ENCODE peak calls at places on chromosome 9, in four cellular contexts. Z is H1, E is HCT116, J is K562. A is an unnamed sample.

GRCh38 chr9:106869458-106869857 is 6.5 kb downstream of the ZNF462 start:
- DNase-seq in Z (no peak), E (no peak), J (no peak), A (peak; percentile 73)

GRCh38 chr9:28999057-28999456 is 1425.8 kb upstream of the C9orf72 start:
- DNase-seq in Z (no peak), E (no peak), J (no peak), A (no peak)

GRCh38 chr9:32581512-32582143 is 8.7 kb upstream of the NDUFB6 start:
- DNase-seq in Z (peak; percentile 49), E (peak; percentile 71), J (peak; percentile 25), A (peak; percentile 73)

GRCh38 chr9:103364753-103365152 is 369.6 kb downstream of the CYLC2 start:
- DNase-seq in Z (no peak), E (no peak), J (no peak), A (no peak)

GRCh38 chr9:113138760-113139159 is 12.0 kb upstream of the SLC31A2 start:
- DNase-seq in Z (no peak), E (no peak), J (no peak), A (no peak)

GRCh38 chr9:134268308-134268724 is 57.9 kb upstream of the RXRA start:
- DNase-seq in Z (no peak), E (no peak), J (no peak), A (no peak)

GRCh38 chr9:90921104-90921503 is 119.5 kb downstream of the SYK start:
- DNase-seq in Z (no peak), E (no peak), J (no peak), A (no peak)

GRCh38 chr9:133113928-133114351 is 7.1 kb downstream of the RALGDS start:
- DNase-seq in Z (no peak), E (no peak), J (no peak), A (no peak)

GRCh38 chr9:10251490-10251889 is 361.3 kb downstream of the PTPRD start:
- DNase-seq in Z (no peak), E (no peak), J (no peak), A (no peak)

GRCh38 chr9:91847576-91847975 is 102.5 kb downstream of the ROR2 start:
- DNase-seq in Z (no peak), E (no peak), J (no peak), A (no peak)

GRCh38 chr9:116087751-116088194 is 65.8 kb upstream of the PAPPA start:
- DNase-seq in Z (no peak), E (no peak), J (no peak), A (no peak)

GRCh38 chr9:122374885-122375420 is 4.1 kb downstream of the PTGS1 start:
- DNase-seq in Z (no peak), E (no peak), J (peak; percentile 83), A (peak; percentile 46)

GRCh38 chr9:119252671-119253299 is 116.5 kb downstream of the BRINP1 start:
- DNase-seq in Z (no peak), E (no peak), J (no peak), A (no peak)

DNA sequence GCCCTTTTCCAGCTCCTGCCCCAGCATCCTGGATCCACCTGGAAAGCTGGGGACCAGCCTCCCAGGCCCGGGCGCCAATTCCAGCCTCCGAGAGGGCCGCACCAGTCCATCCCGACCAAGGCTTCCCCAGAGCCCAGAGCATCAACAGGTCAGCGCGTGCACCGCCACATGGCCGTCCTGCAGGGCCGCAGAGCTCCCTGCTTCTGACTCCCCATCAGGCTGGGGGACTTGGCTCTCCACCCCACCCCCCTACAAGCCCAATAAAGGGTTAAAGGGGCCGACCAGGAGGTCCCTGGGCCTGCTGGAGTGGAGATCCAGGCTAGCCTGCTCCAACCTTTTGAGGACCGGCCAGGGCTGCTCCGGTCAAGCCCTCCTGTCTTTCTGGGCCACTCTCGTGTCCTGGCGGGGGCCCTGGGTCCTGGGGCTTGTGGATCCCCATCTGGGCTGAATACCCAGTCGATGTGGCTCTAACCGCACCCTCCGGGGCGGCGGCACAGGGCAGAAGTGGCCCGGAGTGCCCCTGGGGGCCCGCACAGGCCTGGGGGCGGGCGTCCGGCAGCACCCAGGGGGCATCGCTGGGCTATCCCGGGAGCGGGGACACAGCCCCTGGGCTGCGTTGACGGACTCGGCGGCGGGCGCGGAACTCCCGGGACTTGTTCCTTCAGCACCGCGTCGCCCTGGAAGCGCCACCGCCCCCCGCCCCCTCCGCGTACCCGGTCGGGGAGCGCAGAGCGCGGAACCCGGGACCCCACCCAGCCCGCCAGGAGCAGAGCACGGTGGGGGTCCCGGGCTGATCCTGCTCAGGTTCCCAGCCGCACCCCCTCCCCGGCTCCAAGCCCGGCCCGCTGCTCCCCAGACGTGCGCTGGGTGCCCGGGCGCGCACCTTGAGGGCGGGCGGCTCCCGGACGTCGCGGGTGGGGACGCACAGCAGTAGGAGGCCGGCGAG is 590 bp downstream of the ENTPD2 start:
- DNase-seq in Z (no peak), E (no peak), J (no peak), A (no peak)
- TF ChIP-seq EZH2 in Z (peak; percentile 73), E (no peak), J (no peak), A (peak; percentile 97)

GRCh38 chr9:70049672-70050271 is 6.1 kb downstream of the MAMDC2 start:
- DNase-seq in Z (peak; percentile 37), E (no peak), J (no peak), A (no peak)
- TF ChIP-seq POLR2A in Z (no peak), E (no peak), J (no peak), A (no peak)

GRCh38 chr9:93097496-93098205 is 1.6 kb downstream of the CARD19 start:
- DNase-seq in Z (no peak), E (no peak), J (no peak), A (peak; percentile 15)
- TF ChIP-seq EZH2 in Z (no peak), E (no peak), J (no peak), A (no peak)

GRCh38 chr9:89477811-89478583 is 19.9 kb downstream of the SEMA4D start:
- DNase-seq in Z (no peak), E (no peak), J (no peak), A (peak; percentile 95)

GRCh38 chr9:89481161-89481915 is 16.6 kb downstream of the SEMA4D start:
- DNase-seq in Z (no peak), E (no peak), J (no peak), A (no peak)

GRCh38 chr9:89477395-89477794 is 20.5 kb downstream of the SEMA4D start:
- DNase-seq in Z (no peak), E (no peak), J (no peak), A (no peak)

GRCh38 chr9:89476546-89476945 is 21.4 kb downstream of the SEMA4D start:
- DNase-seq in Z (no peak), E (no peak), J (no peak), A (no peak)

DNA sequence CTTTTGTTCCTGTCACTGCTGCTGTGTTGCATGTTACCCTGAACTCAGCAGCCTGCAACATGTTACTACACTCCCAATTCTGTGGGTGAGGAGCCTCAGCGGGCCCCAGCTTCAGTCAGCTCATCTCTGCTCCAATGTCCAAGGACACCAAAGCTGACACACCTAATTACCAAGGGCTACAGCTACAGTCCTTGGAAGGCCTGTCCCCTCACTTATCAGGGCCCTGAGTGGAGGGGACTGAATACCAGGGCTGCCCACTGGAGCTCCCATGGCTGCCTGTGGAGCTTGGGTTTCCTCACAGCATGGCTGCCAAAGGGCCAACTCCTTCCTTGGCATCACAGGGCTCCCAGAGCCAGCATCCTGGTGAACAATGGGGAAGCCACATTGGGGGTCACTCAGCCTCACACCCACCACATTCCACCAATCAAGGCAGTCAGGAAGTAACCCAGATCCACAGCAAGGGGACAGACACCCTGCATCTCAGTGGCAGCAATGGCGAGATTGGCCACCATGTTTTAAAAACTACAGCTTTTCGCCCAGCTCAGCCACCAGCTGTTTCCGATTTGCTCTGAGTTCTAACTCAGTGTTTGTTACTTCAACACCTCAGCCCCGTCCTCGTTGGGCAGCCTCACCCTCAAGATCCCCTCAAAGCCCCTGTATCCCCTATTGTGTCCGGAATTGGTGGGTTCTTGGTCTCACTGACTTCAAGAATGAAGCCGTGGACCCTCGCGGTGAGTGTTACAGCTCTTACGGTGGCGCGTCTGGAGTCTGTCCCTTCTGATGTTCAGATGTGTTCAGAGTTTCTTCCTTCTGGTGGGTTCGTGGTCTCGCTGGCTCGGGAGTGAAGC is 18.9 kb downstream of the SEMA4D start:
- DNase-seq in Z (no peak), E (no peak), J (no peak), A (no peak)
- TF ChIP-seq POLR2A in Z (no peak), E (no peak), J (no peak), A (no peak)

DNA sequence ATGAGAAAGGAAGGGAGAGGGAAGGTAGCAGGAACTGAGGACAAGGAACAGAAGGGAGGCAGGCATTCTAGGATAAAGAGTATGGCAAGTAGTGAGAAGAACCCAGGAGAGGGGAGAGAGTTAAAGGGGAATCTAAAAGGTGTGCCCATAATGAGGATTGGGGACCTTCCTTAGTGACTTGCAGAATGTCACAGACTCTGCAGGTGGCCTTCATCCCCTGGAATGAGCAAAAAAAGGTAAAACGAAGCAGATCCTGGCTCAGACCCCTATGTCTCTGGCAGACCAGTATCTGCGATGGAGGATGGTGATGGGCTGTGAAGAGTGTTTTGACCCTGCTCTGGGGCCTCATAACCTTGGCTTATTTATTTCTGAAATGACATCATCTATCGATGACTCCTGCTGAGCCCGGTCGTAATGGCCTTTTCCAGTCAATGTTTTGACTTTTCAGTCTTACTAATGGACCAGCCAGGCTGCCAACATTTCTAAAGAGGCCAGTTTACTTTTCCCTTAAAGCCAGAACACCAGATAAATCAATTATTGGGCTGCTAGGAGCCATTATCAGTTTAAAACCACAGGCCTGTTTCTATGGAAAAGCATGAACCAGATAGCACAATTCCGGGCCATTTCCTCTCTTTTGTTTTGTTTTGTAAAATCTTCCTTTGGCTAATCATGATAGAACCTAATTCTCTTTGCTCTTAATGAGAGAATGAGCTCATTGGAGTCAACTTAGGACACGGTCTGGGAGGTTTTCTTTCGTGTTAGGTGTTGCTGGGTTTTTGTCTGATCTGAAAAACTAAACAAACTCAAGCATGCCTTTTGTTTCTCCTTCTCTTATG is 3.1 kb downstream of the TMOD1 start:
- DNase-seq in Z (peak; percentile 29), E (no peak), J (peak; percentile 23), A (peak; percentile 56)
- TF ChIP-seq EZH2 in Z (no peak), E (no peak), J (no peak), A (no peak)

DNA sequence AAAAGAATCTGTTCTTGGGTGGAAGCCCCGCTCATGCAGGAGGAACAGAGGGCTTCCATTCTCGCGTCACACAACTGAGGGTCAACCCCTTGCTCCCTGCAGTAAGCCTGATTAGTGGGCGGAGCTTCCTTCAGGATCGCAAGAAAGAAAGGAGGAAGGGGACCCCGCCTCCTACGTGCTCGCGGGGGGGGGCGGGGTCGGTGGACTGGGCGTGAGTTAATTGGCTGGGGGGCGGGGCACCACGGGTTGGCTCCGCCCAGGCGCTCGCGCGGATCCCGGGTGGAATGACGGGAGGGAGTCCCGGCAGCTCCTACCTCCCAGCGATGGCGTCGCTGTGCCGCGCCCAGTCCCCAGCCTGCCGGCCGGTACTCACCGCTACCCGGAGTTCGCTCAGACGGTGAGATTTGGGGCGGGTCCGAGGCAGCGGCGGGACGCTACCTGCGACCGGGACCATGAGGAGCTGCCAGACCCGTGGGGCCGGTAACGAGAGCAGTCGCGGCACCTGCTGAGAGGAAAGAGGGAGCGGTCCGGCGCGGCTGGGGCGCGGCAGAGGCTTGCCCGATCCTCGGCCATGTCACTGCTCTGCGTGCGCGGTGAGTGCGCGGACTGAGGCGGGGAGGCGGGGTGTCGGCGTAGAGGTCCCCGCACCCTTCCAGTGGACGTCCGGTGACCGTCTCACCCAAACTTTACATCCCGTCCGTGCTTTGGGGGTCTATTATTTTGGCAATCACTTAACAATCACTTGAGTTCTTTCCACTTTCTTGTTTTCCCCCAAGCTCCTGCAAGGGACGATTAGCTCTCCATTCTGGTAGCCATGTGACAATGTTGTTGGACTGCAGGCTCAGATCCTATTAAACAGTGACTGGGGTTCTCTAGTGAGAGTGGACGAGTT is at the start of gene UNC13B:
- DNase-seq in Z (peak; percentile 97), E (peak; percentile 82), J (peak; percentile 95), A (peak; percentile 96)
- TF ChIP-seq POLR2A in Z (peak; percentile 73), E (peak; percentile 74), J (peak; percentile 76), A (peak; percentile 96)

DNA sequence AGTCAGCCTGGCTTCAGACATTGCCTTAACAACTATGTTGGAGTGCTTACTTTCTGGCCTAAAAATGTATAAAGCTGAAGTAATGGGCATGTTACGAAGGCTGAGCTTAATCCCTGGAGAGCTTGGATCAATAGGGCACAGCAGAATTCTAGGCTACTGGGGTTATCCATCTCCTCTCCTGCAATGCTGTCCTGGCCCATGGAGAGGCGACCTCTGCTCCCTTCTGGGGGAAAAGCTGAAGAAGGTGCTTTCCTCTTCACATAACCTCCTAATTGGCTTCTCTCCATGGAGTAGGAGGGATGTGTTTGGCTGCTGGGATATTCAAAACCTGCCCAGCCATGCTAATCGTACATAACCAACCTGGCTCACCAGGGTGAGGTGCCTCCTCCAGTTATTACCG is 403.5 kb downstream of the DMRT2 start:
- DNase-seq in Z (peak; percentile 46), E (no peak), J (no peak), A (no peak)
- TF ChIP-seq EZH2 in Z (no peak), E (no peak), J (no peak), A (no peak)